ENCODE peak calls at places on chromosomes 6 and 20, in seven cellular contexts. T, R, B, H, S, P and M are unnamed samples.

GRCh38 chr6:158373209-158373608 is 60.9 kb downstream of the TULP4 start:
- DNase-seq in T (no peak), R (no peak), B (no peak), H (no peak), S (no peak), P (no peak), M (no peak)

GRCh38 chr6:81894788-81895221 is 142.3 kb upstream of the TENT5A start:
- DNase-seq in T (no peak), R (no peak), B (peak), H (no peak), S (no peak), P (no peak), M (no peak)

GRCh38 chr20:49132995-49133451 is 55.1 kb downstream of the STAU1 start:
- DNase-seq in T (peak), R (peak), B (peak), H (peak), S (no peak), P (peak), M (peak)

GRCh38 chr6:52876056-52876787 is 33.3 kb downstream of the GSTA3 start:
- DNase-seq in T (no peak), R (no peak), B (peak), H (no peak), S (no peak), P (no peak), M (no peak)

GRCh38 chr20:31903630-31904386 is 33.4 kb downstream of the TTLL9 start:
- DNase-seq in T (no peak), R (no peak), B (no peak), H (no peak), S (no peak), P (no peak), M (no peak)

GRCh38 chr6:25777031-25777430 is 22.5 kb downstream of the SLC17A4 start:
- DNase-seq in T (no peak), R (no peak), B (no peak), H (peak), S (no peak), P (no peak), M (no peak)

GRCh38 chr20:53157443-53158408 is 185.6 kb downstream of the TSHZ2 start:
- DNase-seq in T (no peak), R (peak), B (peak), H (no peak), S (peak), P (peak), M (no peak)

GRCh38 chr6:33417127-33417902 is 592 bp downstream of the CUTA start:
- DNase-seq in T (no peak), R (no peak), B (no peak), H (no peak), S (no peak), P (no peak), M (no peak)

GRCh38 chr6:8492536-8493125 is 57.3 kb upstream of the SLC35B3 start:
- DNase-seq in T (no peak), R (no peak), B (no peak), H (no peak), S (no peak), P (no peak), M (no peak)

GRCh38 chr20:38023181-38024085 is 9.8 kb downstream of the TTI1 start:
- DNase-seq in T (no peak), R (no peak), B (peak), H (no peak), S (no peak), P (no peak), M (no peak)

GRCh38 chr6:34065470-34066283 is 80.2 kb downstream of the GRM4 start:
- DNase-seq in T (no peak), R (no peak), B (no peak), H (no peak), S (no peak), P (peak), M (peak)

GRCh38 chr6:135144678-135145508 is 36.2 kb upstream of the MYB start:
- DNase-seq in T (no peak), R (peak), B (peak), H (no peak), S (no peak), P (peak), M (peak)

GRCh38 chr6:41706876-41707564 is 28.4 kb downstream of the TFEB start:
- DNase-seq in T (no peak), R (no peak), B (no peak), H (no peak), S (no peak), P (no peak), M (no peak)
- TF ChIP-seq JUND in T (no peak), R (no peak), B (no peak), H (no peak), S (no peak), P (no peak), M (no peak)

GRCh38 chr6:47587503-47587902 is 109.9 kb downstream of the CD2AP start:
- DNase-seq in T (no peak), R (no peak), B (no peak), H (no peak), S (no peak), P (no peak), M (no peak)
- TF ChIP-seq JUND in T (no peak), R (no peak), B (no peak), H (no peak), S (no peak), P (no peak), M (no peak)

GRCh38 chr6:23601811-23602340 is 524.1 kb upstream of the NRSN1 start:
- DNase-seq in T (no peak), R (no peak), B (no peak), H (no peak), S (no peak), P (no peak), M (no peak)
- TF ChIP-seq JUND in T (no peak), R (no peak), B (no peak), H (no peak), S (no peak), P (no peak), M (no peak)

GRCh38 chr6:111663232-111663631 is 57.6 kb upstream of the TRAF3IP2 start:
- DNase-seq in T (no peak), R (no peak), B (no peak), H (no peak), S (no peak), P (no peak), M (peak)

GRCh38 chr6:111660531-111660930 is 54.9 kb upstream of the TRAF3IP2 start:
- DNase-seq in T (no peak), R (no peak), B (no peak), H (no peak), S (no peak), P (no peak), M (no peak)

GRCh38 chr6:111662192-111662793 is 56.6 kb upstream of the TRAF3IP2 start:
- DNase-seq in T (no peak), R (no peak), B (no peak), H (no peak), S (no peak), P (no peak), M (no peak)

GRCh38 chr6:111662794-111663231 is 57.1 kb upstream of the TRAF3IP2 start:
- DNase-seq in T (no peak), R (no peak), B (no peak), H (no peak), S (no peak), P (no peak), M (peak)

GRCh38 chr6:111661541-111662041 is 55.9 kb upstream of the TRAF3IP2 start:
- DNase-seq in T (no peak), R (no peak), B (no peak), H (peak), S (peak), P (no peak), M (no peak)
- TF ChIP-seq JUND in T (no peak), R (no peak), B (no peak), H (no peak), S (no peak), P (no peak), M (no peak)

GRCh38 chr20:33540427-33540826 is 50.5 kb downstream of the CBFA2T2 start:
- DNase-seq in T (no peak), R (no peak), B (no peak), H (no peak), S (no peak), P (no peak), M (no peak)
- TF ChIP-seq JUND in T (no peak), R (no peak), B (no peak), H (no peak), S (no peak), P (no peak), M (no peak)

GRCh38 chr6:97591955-97592354 is 308.9 kb upstream of the MMS22L start:
- DNase-seq in T (no peak), R (no peak), B (no peak), H (no peak), S (peak), P (no peak), M (no peak)

GRCh38 chr6:97594834-97595233 is 311.8 kb upstream of the MMS22L start:
- DNase-seq in T (no peak), R (no peak), B (no peak), H (no peak), S (no peak), P (no peak), M (no peak)
- TF ChIP-seq JUND in T (no peak), R (no peak), B (no peak), H (no peak), S (no peak), P (no peak), M (peak)